ENCODE peak calls at places on chromosomes 16 and 17, in four cellular contexts. S, V, R and K are unnamed samples.

GRCh38 chr17:83067071-83067717 is 12.2 kb upstream of the METRNL start:
- DNase-seq in V (no peak), R (peak), S (no peak), K (no peak)

GRCh38 chr16:71473891-71474290 is 11.8 kb upstream of the ZNF23 start:
- DNase-seq in V (no peak), S (no peak), R (no peak), K (no peak)

GRCh38 chr16:445566-445965 is 20.1 kb downstream of the RAB11FIP3 start:
- DNase-seq in S (no peak), R (no peak), V (no peak), K (no peak)

GRCh38 chr17:9473716-9474115 is 101.9 kb downstream of the STX8 start:
- DNase-seq in V (no peak), R (no peak), S (peak), K (peak)

GRCh38 chr17:40075216-40076100 is 12.7 kb downstream of the THRA start:
- DNase-seq in V (no peak), S (peak), R (peak), K (peak)

GRCh38 chr17:21530311-21530710 is 154.2 kb downstream of the KCNJ12 start:
- DNase-seq in R (no peak), S (no peak), V (no peak), K (no peak)

GRCh38 chr16:13110124-13110796 is 208.9 kb downstream of the SHISA9 start:
- DNase-seq in V (peak), R (no peak), S (peak), K (no peak)

GRCh38 chr17:39709998-39710964 is 10.4 kb downstream of the ERBB2 start:
- DNase-seq in V (no peak), R (no peak), S (no peak), K (no peak)

GRCh38 chr17:79937981-79938695 is 97.5 kb downstream of the TBC1D16 start:
- DNase-seq in R (peak), V (no peak), S (no peak), K (no peak)

GRCh38 chr17:41326173-41327145 is 10.9 kb upstream of the KRTAP17-1 start:
- DNase-seq in V (no peak), S (no peak), R (no peak), K (no peak)

GRCh38 chr17:55635253-55635766 is 87.4 kb downstream of the TMEM100 start:
- DNase-seq in S (peak), R (no peak), V (no peak), K (peak)

GRCh38 chr16:82082543-82083244 is 47.6 kb downstream of the HSD17B2 start:
- DNase-seq in V (no peak), S (peak), R (no peak), K (no peak)

GRCh38 chr16:914453-914852 is 56.3 kb downstream of the LMF1 start:
- DNase-seq in R (no peak), V (no peak), S (no peak), K (peak)

GRCh38 chr16:53973021-53973420 is 269.1 kb downstream of the FTO start:
- DNase-seq in S (no peak), R (no peak), V (no peak), K (no peak)

GRCh38 chr16:11609474-11610120 is 22.9 kb upstream of the LITAF start:
- DNase-seq in V (no peak), S (no peak), R (no peak), K (no peak)

GRCh38 chr17:57442914-57443571 is 186.7 kb downstream of the MSI2 start:
- DNase-seq in R (peak), V (no peak), S (no peak), K (no peak)

GRCh38 chr16:2776500-2777139 is 460 bp downstream of the ELOB start:
- DNase-seq in R (peak), S (no peak), V (no peak), K (no peak)

GRCh38 chr16:74480150-74481029 is 59.1 kb upstream of the CLEC18B start:
- DNase-seq in V (peak), S (peak), R (no peak), K (peak)

GRCh38 chr16:77723108-77723514 is 797 bp downstream of the NUDT7 start:
- DNase-seq in V (no peak), S (peak), R (peak), K (peak)

GRCh38 chr16:28596115-28596630 is 677 bp downstream of the SULT1A2 start:
- DNase-seq in V (no peak), R (no peak), S (no peak), K (no peak)

GRCh38 chr17:27817731-27818130 is 17.4 kb upstream of the NOS2 start:
- DNase-seq in V (no peak), S (no peak), R (no peak), K (peak)

GRCh38 chr17:16941643-16942042 is 30.3 kb downstream of the TNFRSF13B start:
- DNase-seq in S (no peak), R (no peak), V (no peak), K (no peak)

GRCh38 chr17:37488607-37489196 is 989 bp upstream of the DUSP14 start:
- DNase-seq in S (peak), R (peak), V (peak), K (peak)

GRCh38 chr16:22369221-22369811 is 5.1 kb downstream of the CDR2 start:
- DNase-seq in S (peak), V (no peak), R (no peak), K (peak)

GRCh38 chr17:6437466-6437865 is 2.5 kb upstream of the AIPL1 start:
- DNase-seq in R (no peak), S (no peak), V (no peak), K (no peak)

GRCh38 chr17:74736423-74737298 is at the start of gene RAB37:
- DNase-seq in R (peak), S (no peak), V (peak), K (no peak)

GRCh38 chr17:82890339-82890730 is 50.5 kb upstream of the ZNF750 start:
- DNase-seq in S (no peak), R (peak), V (no peak), K (no peak)

GRCh38 chr17:80527016-80527645 is 17.5 kb upstream of the RPTOR start:
- DNase-seq in S (no peak), V (peak), R (no peak), K (no peak)

GRCh38 chr16:86941731-86942468 is 363.6 kb downstream of the FOXL1 start:
- DNase-seq in R (no peak), V (no peak), S (no peak), K (no peak)

GRCh38 chr17:11871773-11872172 is 125.5 kb downstream of the ZNF18 start:
- DNase-seq in V (no peak), R (no peak), S (no peak), K (no peak)

GRCh38 chr17:41913798-41914197 is 5.0 kb downstream of the ACLY start:
- DNase-seq in V (no peak), R (no peak), S (no peak), K (no peak)

GRCh38 chr17:60579551-60579950 is 20.4 kb upstream of the PPM1D start:
- DNase-seq in S (no peak), V (no peak), R (no peak), K (no peak)

GRCh38 chr16:9256196-9256595 is 164.8 kb downstream of the HAPSTR1 start:
- DNase-seq in V (peak), R (peak), S (peak), K (no peak)

GRCh38 chr17:40616592-40616991 is 31.0 kb downstream of the SMARCE1 start:
- DNase-seq in S (no peak), R (no peak), V (no peak), K (no peak)

GRCh38 chr17:41962111-41962510 is 4.5 kb upstream of the CNP start:
- DNase-seq in S (no peak), V (no peak), R (no peak), K (no peak)

GRCh38 chr17:31414590-31414918 is 23.1 kb downstream of the RAB11FIP4 start:
- DNase-seq in S (no peak), R (no peak), V (no peak), K (no peak)

GRCh38 chr16:23597003-23597756 is 1.1 kb upstream of the NDUFAB1 start:
- DNase-seq in R (no peak), V (peak), S (peak), K (peak)

GRCh38 chr17:34408439-34408838 is 45.4 kb upstream of the CCL1 start:
- DNase-seq in V (no peak), S (no peak), R (no peak), K (no peak)

GRCh38 chr16:88284626-88285513 is 97.9 kb upstream of the ZNF469 start:
- DNase-seq in V (no peak), S (no peak), R (no peak), K (no peak)

GRCh38 chr16:88283596-88283995 is 99.2 kb upstream of the ZNF469 start:
- DNase-seq in V (no peak), R (no peak), S (no peak), K (no peak)

GRCh38 chr16:88285514-88285822 is 97.3 kb upstream of the ZNF469 start:
- DNase-seq in V (no peak), R (no peak), S (no peak), K (no peak)

GRCh38 chr16:88282221-88283041 is 100.3 kb upstream of the ZNF469 start:
- DNase-seq in V (no peak), R (no peak), S (peak), K (peak)

GRCh38 chr16:88284101-88284500 is 98.7 kb upstream of the ZNF469 start:
- DNase-seq in R (no peak), S (no peak), V (no peak), K (no peak)
- H3K4me3 ChIP-seq in R (no peak), S (no peak), V (no peak), K (no peak)

DNA sequence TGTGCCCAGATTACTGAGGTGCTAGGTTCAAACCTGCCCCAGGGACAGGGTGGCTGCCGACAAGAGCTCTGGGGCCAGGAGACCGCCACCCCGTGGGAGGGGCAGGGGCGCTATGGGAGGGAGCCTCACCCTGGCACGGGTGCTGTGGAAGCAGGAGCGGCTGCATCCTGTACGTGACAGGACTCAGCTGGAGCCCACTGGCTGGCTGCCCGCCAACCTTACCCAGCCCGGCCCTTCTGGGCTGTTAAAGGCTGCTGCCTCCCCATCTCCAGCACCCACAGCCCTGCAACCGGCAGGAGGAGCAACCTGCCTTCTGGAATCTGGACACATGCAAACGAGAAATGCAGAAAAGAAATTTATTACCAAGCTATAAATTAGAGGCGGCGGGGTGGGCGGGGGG is 11.2 kb downstream of the PAM16 start:
- DNase-seq in S (peak), R (peak), V (no peak), K (peak)
- TF ChIP-seq CTCF in S (peak), R (no peak), V (no peak), K (peak)

GRCh38 chr17:76772842-76773521 is 35.1 kb downstream of the MFSD11 start:
- DNase-seq in S (peak), R (no peak), V (no peak), K (peak)
- H3K4me3 ChIP-seq in S (no peak), R (no peak), V (no peak), K (no peak)

DNA sequence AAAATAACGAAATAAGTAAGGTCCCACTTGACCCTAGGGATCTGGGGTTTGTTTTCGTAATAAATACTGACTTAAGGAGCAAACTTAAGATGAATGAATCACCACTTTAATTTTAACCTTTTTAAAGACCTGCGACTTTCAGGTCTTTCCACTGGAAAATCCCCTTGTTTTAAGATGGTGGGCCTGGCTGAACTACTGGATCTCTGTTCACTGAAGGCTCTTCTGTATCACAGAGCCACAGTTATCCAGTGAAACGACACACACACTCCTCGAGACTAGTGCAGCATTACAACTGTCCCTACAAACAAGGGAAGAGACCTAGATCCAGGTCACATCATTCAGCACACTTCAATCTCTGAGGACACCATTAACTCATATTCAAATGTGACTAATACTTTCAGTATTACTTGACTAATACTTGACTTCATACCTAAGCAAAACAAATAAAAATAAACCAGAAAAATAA is 299.0 kb downstream of the CEP112 start:
- DNase-seq in S (no peak), V (no peak), R (no peak), K (no peak)
- TF ChIP-seq CTCF in S (no peak), V (no peak), R (no peak), K (no peak)

GRCh38 chr17:48835971-48836370 is 5.1 kb downstream of the CALCOCO2 start:
- DNase-seq in S (no peak), V (no peak), R (no peak), K (no peak)

GRCh38 chr17:48830840-48831548 is at the start of gene CALCOCO2:
- DNase-seq in R (peak), S (peak), V (peak), K (peak)

GRCh38 chr17:48834973-48835372 is 4.1 kb downstream of the CALCOCO2 start:
- DNase-seq in V (no peak), S (no peak), R (no peak), K (no peak)

GRCh38 chr17:48831549-48831883 is 681 bp downstream of the CALCOCO2 start:
- DNase-seq in S (no peak), R (no peak), V (no peak), K (no peak)

GRCh38 chr17:48832491-48832890 is 1.7 kb downstream of the CALCOCO2 start:
- DNase-seq in V (no peak), S (no peak), R (no peak), K (no peak)
- H3K4me3 ChIP-seq in V (no peak), S (peak), R (no peak), K (no peak)

DNA sequence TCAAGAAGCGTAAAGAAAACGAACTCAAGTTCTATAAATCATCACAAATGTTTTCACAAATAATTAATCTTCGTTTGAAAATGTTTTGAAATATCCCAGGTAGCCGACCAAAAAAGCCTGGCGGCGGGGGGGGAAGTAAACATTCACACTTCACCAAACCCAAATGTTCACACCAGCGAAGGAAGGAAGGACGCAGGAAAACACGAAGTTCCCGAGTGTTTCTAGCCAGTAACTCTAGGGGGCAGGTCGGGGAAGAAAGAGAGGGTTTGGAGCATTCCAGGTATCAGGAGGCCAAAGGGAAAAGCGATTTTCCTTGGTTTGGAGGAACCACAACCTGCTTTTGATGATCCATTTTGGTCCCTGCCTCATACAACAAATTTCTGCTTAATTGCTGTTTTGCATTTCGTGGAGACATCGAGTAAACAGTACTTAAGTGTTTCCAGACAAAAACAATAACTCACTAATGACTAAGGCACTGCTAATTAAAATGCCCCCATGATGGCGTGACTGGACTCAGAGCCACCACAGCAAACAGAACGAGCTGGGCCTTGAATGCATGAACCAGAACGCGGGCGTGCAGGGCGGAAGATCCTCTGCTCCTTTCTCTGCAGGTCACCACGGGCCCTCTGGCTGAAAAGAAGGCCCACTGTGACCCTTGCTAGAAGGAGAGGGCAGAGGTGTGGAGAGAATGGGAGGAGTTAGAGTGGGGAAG is 16.6 kb downstream of the ZFHX3 start:
- DNase-seq in R (no peak), S (no peak), V (no peak), K (no peak)
- TF ChIP-seq CTCF in R (peak), S (peak), V (no peak), K (no peak)

GRCh38 chr17:7832431-7832830 is 1.6 kb upstream of the KDM6B start:
- DNase-seq in V (no peak), R (no peak), S (no peak), K (no peak)

GRCh38 chr17:7833795-7834553 is at the start of gene KDM6B:
- DNase-seq in S (peak), R (peak), V (peak), K (peak)

GRCh38 chr17:7834554-7834890 is 505 bp downstream of the KDM6B start:
- DNase-seq in S (peak), V (peak), R (peak), K (no peak)

GRCh38 chr17:7834891-7835817 is 1.1 kb downstream of the KDM6B start:
- DNase-seq in S (peak), R (peak), V (peak), K (peak)

DNA sequence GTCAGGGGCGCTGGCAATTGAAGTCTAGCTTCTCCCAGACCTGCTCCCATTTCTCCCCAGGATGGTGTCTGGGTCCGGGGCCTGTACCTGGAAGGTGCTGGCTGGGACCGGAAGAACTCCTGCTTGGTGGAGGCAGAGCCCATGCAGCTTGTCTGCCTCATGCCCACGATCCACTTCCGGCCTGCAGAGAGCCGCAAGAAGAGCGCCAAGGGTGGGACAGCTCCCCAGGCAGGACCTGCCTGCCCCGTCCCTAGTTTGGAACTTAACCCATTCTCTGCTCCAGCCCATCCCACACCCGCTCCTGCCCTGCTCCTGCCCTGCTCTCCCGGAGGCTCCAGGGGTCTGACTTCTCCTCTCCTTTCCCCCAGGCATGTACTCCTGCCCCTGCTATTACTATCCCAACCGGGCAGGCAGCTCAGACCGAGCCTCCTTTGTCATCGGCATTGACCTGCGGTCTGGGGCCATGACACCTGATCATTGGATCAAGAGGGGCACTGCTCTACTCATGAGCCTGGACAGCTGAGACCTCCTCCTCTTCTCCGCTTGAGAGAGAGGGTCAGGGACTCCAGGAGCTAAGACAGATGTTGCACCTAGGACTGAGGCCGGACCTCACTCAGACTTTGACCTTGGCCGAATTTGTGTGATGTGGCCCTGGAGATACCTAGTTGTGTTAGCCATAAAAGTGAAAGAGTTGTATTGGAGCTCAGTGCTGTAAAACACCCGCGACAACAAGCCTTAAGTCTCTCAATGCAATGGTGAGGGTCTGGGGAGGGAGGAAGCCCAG is 814 bp upstream of the KDM6B start:
- DNase-seq in R (no peak), S (no peak), V (no peak), K (no peak)
- H3K4me3 ChIP-seq in R (peak), S (peak), V (peak), K (peak)

GRCh38 chr16:52069866-52070265 is 477.1 kb downstream of the TOX3 start:
- DNase-seq in S (peak), V (peak), R (no peak), K (peak)
- TF ChIP-seq CTCF in S (no peak), V (peak), R (peak), K (peak)

GRCh38 chr17:1227917-1228751 is 42.1 kb upstream of the BHLHA9 start:
- DNase-seq in S (peak), R (peak), V (no peak), K (no peak)
- H3K4me3 ChIP-seq in S (peak), R (peak), V (peak), K (no peak)